ENCODE peak calls at places on chromosomes 4 and X, in five cellular contexts. G, W, J, B and L are unnamed samples.

GRCh38 chrX:49064303-49064702 is 5.5 kb downstream of the CCDC120 start:
- DNase-seq in J (no peak), B (no peak), W (no peak), G (no peak), L (no peak)

GRCh38 chr4:126611900-126612299 is 1020.9 kb upstream of the INTU start:
- DNase-seq in G (no peak), W (no peak), J (no peak), B (no peak), L (no peak)

GRCh38 chrX:42869659-42870476 is 91.9 kb upstream of the PPP1R2C start:
- DNase-seq in B (no peak), W (no peak), G (no peak), J (no peak), L (no peak)

GRCh38 chr4:127783026-127783769 is 1.1 kb downstream of the HSPA4L start:
- DNase-seq in W (no peak), J (peak), B (peak), G (no peak), L (no peak)

GRCh38 chr4:182449186-182449880 is 206.1 kb downstream of the TENM3 start:
- DNase-seq in W (no peak), G (no peak), B (no peak), J (no peak), L (peak)

GRCh38 chr4:109820563-109820962 is 5.0 kb downstream of the GAR1 start:
- DNase-seq in W (no peak), G (no peak), B (peak), J (no peak), L (no peak)

GRCh38 chr4:110902500-110902899 is 279.6 kb upstream of the PITX2 start:
- DNase-seq in J (no peak), G (no peak), W (no peak), B (no peak), L (no peak)

GRCh38 chr4:151669990-151670389 is 90.8 kb downstream of the GATB start:
- DNase-seq in B (no peak), G (no peak), J (no peak), W (no peak), L (no peak)

GRCh38 chrX:135403374-135403773 is 18.4 kb upstream of the SMIM10L2A start:
- DNase-seq in G (no peak), B (no peak), J (no peak), W (no peak), L (no peak)

GRCh38 chr4:6910340-6910959 is 824 bp downstream of the TBC1D14 start:
- DNase-seq in J (no peak), G (no peak), W (no peak), B (no peak), L (no peak)

GRCh38 chr4:75916091-75916661 is 13.9 kb upstream of the PPEF2 start:
- DNase-seq in B (peak), W (no peak), J (no peak), G (no peak), L (peak)

GRCh38 chr4:26081795-26082498 is 167.9 kb downstream of the SMIM20 start:
- DNase-seq in W (no peak), J (no peak), B (peak), G (no peak), L (peak)

GRCh38 chr4:145909331-145909730 is 29.3 kb downstream of the ZNF827 start:
- DNase-seq in G (no peak), W (no peak), B (peak), J (peak), L (no peak)